ENCODE peak calls at places on chromosomes 3 and 15, in ten cellular contexts. Z, X, B, E, M, R, V, H, A and S are unnamed samples.

GRCh38 chr3:17006143-17006839 is 121.5 kb downstream of the PLCL2 start:
- DNase-seq in Z (no peak), X (no peak), B (peak; percentile 10), E (no peak), M (no peak), R (no peak), V (no peak), H (no peak), A (no peak), S (peak; percentile 21)

GRCh38 chr15:69403611-69404010 is 10.5 kb upstream of the KIF23 start:
- DNase-seq in Z (no peak), X (no peak), B (peak; percentile 49), E (no peak), M (no peak), R (no peak), V (peak; percentile 85), H (peak; percentile 76), A (no peak), S (peak; percentile 27)

GRCh38 chr3:77475545-77475944 is 435.6 kb downstream of the ROBO2 start:
- DNase-seq in Z (no peak), X (no peak), B (peak; percentile 4), E (no peak), M (no peak), R (no peak), V (no peak), H (no peak), A (no peak), S (no peak)

GRCh38 chr15:100250166-100250800 is 91.5 kb downstream of the ADAMTS17 start:
- DNase-seq in Z (no peak), X (no peak), B (no peak), E (no peak), M (no peak), R (no peak), V (no peak), H (no peak), A (no peak), S (no peak)

GRCh38 chr15:20295238-20295811 is 246.3 kb downstream of the GOLGA6L6 start:
- DNase-seq in Z (no peak), X (no peak), B (no peak), E (no peak), M (no peak), R (no peak), V (no peak), H (no peak), A (no peak), S (no peak)

GRCh38 chr3:129958715-129959114 is 15.8 kb upstream of the TRH start:
- DNase-seq in Z (no peak), X (no peak), B (no peak), E (no peak), M (no peak), R (no peak), V (no peak), H (no peak), A (no peak), S (no peak)

GRCh38 chr3:79255696-79256095 is 512.1 kb downstream of the ROBO1 start:
- DNase-seq in Z (no peak), X (no peak), B (no peak), E (no peak), M (no peak), R (no peak), V (no peak), H (no peak), A (no peak), S (no peak)

GRCh38 chr3:38657369-38657768 is 7.9 kb upstream of the SCN5A start:
- DNase-seq in Z (no peak), X (no peak), B (no peak), E (no peak), M (no peak), R (no peak), V (no peak), H (no peak), A (no peak), S (no peak)

GRCh38 chr3:114299925-114300624 is 6.2 kb downstream of the TIGIT start:
- DNase-seq in Z (no peak), X (no peak), B (no peak), E (no peak), M (no peak), R (no peak), V (no peak), H (no peak), A (no peak), S (no peak)
- H3K4me3 ChIP-seq in Z (no peak overlapping the region), X (no peak overlapping the region), B (no peak overlapping the region), E (no peak overlapping the region), M (no peak overlapping the region), R (no peak overlapping the region), V (no peak overlapping the region), H (no peak overlapping the region), A (peak overlapping the region; percentile 8), S (no peak overlapping the region)

GRCh38 chr3:95217661-95218060 is 1154.8 kb downstream of the NSUN3 start:
- DNase-seq in Z (no peak), X (no peak), B (no peak), E (no peak), M (peak; percentile 66), R (no peak), V (no peak), H (no peak), A (no peak), S (no peak)

GRCh38 chr3:95215437-95215836 is 1152.6 kb downstream of the NSUN3 start:
- DNase-seq in Z (no peak), X (no peak), B (no peak), E (no peak), M (no peak), R (no peak), V (no peak), H (no peak), A (no peak), S (no peak)

DNA sequence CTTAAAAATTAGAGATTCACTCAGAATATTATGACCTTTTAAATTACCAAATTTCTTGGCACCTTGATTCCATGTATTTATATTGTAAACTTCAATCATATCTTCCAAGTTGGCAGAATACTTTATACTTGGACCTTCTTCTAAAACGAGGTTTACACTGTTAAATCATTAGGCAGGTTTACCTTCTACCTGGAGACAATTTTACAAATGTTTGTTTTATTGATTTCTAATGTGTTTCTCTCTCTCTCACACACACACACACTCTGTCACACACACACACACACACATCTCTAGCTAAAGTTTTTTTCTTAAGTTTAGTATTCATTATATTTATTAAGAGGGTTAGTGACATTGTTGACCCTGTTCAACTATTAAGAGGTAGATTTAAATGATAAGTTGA is 1155.6 kb downstream of the NSUN3 start:
- DNase-seq in Z (no peak), X (no peak), B (no peak), E (no peak), M (no peak), R (no peak), V (no peak), H (no peak), A (no peak), S (no peak)
- H3K4me3 ChIP-seq in Z (no peak overlapping the region), X (no peak overlapping the region), B (no peak overlapping the region), E (no peak overlapping the region), M (no peak overlapping the region), R (no peak overlapping the region), V (no peak overlapping the region), H (no peak overlapping the region), A (no peak overlapping the region), S (no peak overlapping the region)

DNA sequence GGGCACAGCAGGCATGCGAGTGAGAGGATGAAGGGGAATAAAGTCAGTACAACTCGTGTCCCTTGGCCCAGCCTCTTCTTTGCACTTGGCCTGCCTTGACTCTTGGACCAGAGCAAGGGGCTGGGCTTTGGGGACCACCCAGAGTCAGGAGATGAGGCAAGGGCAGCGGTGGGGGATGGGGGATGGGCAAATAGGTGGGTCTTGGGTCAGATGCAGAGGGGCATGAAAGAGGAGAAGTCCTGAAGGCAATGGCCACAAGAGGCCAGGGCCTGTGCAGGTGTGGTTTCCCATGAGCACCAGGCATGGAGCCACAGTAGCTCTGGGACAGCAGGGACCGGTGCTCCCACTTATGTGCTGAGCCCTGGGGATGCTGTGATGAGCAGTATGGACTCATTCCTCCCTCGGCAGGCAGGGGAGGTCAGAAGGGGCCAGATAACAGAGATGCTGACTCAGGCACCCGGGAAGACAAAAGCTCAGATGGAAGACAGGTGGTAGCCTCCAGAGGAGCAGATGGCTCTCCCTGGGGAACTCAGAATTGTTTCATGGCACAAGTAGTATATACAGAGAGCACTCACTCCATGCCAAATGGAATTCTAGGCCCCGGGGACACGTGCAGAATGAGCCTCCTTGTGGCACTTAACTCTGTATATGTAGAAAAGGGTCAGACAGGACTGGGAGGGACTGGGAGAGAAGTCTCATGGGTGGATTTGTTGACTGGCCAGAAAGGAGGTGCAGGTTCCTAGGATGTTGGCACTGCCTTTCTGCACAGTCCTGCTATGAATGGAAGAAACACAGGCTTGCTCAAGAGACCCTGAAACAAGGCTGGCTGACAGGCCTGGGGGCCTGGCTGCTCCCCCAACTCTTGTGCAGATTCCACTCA is 14.3 kb downstream of the ZBTB47 start:
- DNase-seq in Z (no peak), X (no peak), B (no peak), E (no peak), M (no peak), R (no peak), V (no peak), H (no peak), A (no peak), S (no peak)
- H3K4me3 ChIP-seq in Z (no peak overlapping the region), X (no peak overlapping the region), B (no peak overlapping the region), E (no peak overlapping the region), M (no peak overlapping the region), R (no peak overlapping the region), V (no peak overlapping the region), H (no peak overlapping the region), A (no peak overlapping the region), S (no peak overlapping the region)

GRCh38 chr15:40506964-40507571 is 36.3 kb downstream of the CHST14 start:
- DNase-seq in Z (peak; percentile 19), X (peak; percentile 91), B (peak; percentile 69), E (peak; percentile 74), M (peak; percentile 88), R (peak; percentile 51), V (peak; percentile 73), H (no peak), A (peak; percentile 71), S (peak; percentile 49)
- H3K4me3 ChIP-seq in Z (peak overlapping the region; percentile 19), X (no peak overlapping the region), B (peak overlapping the region; percentile 11), E (peak overlapping the region; percentile 47), M (no peak overlapping the region), R (peak overlapping the region; percentile 40), V (peak overlapping the region; percentile 16), H (peak overlapping the region; percentile 36), A (peak overlapping the region; percentile 14), S (peak overlapping the region; percentile 13)